ENCODE peak calls at places on chromosomes 7 and 10, in seven cellular contexts. One of them, this sample, is unnamed.

GRCh38 chr7:15647309-15647708 is 39.2 kb downstream of the MEOX2 start:
- DNase-seq in trophoblast cell: no peak
- DNase-seq in IMR-90: no peak
- DNase-seq in mesendoderm: no peak
- DNase-seq in mesenchymal stem cell: no peak
- DNase-seq in neuronal stem cell: no peak
- DNase-seq in H1: no peak
- DNase-seq in this sample: no peak

GRCh38 chr7:158238616-158239289 is 348.9 kb downstream of the PTPRN2 start:
- DNase-seq in neuronal stem cell: no peak
- DNase-seq in mesenchymal stem cell: no peak
- DNase-seq in trophoblast cell: no peak
- DNase-seq in IMR-90: no peak
- DNase-seq in mesendoderm: no peak
- DNase-seq in H1: no peak
- DNase-seq in this sample: no peak

GRCh38 chr7:51187941-51188340 is 128.7 kb downstream of the COBL start:
- DNase-seq in mesendoderm: peak; percentile 86
- DNase-seq in trophoblast cell: peak; percentile 21
- DNase-seq in mesenchymal stem cell: no peak
- DNase-seq in IMR-90: no peak
- DNase-seq in neuronal stem cell: peak; percentile 44
- DNase-seq in H1: peak; percentile 82
- DNase-seq in this sample: peak; percentile 88

GRCh38 chr10:110307805-110308204 is 3.1 kb upstream of the SMNDC1 start:
- DNase-seq in mesenchymal stem cell: no peak
- DNase-seq in neuronal stem cell: no peak
- DNase-seq in H1: no peak
- DNase-seq in IMR-90: no peak
- DNase-seq in mesendoderm: no peak
- DNase-seq in trophoblast cell: no peak
- DNase-seq in this sample: no peak

GRCh38 chr7:139471740-139472353 is 11.6 kb downstream of the KLRG2 start:
- DNase-seq in mesendoderm: peak; percentile 42
- DNase-seq in IMR-90: peak; percentile 57
- DNase-seq in H1: no peak
- DNase-seq in trophoblast cell: peak; percentile 84
- DNase-seq in neuronal stem cell: no peak
- DNase-seq in mesenchymal stem cell: peak; percentile 49
- DNase-seq in this sample: no peak

GRCh38 chr7:74344128-74344496 is 54.9 kb downstream of the CLIP2 start:
- DNase-seq in mesenchymal stem cell: peak; percentile 20
- DNase-seq in H1: no peak
- DNase-seq in trophoblast cell: no peak
- DNase-seq in IMR-90: peak; percentile 47
- DNase-seq in neuronal stem cell: no peak
- DNase-seq in mesendoderm: no peak
- DNase-seq in this sample: no peak

GRCh38 chr7:12583181-12583580 is 12.7 kb downstream of the SCIN start:
- DNase-seq in mesenchymal stem cell: no peak
- DNase-seq in trophoblast cell: peak; percentile 78
- DNase-seq in IMR-90: no peak
- DNase-seq in neuronal stem cell: no peak
- DNase-seq in H1: no peak
- DNase-seq in mesendoderm: no peak
- DNase-seq in this sample: no peak

GRCh38 chr10:95832216-95833037 is 75.3 kb upstream of the CC2D2B start:
- DNase-seq in trophoblast cell: no peak
- DNase-seq in IMR-90: no peak
- DNase-seq in neuronal stem cell: no peak
- DNase-seq in H1: no peak
- DNase-seq in mesendoderm: no peak
- DNase-seq in mesenchymal stem cell: no peak
- DNase-seq in this sample: no peak

DNA sequence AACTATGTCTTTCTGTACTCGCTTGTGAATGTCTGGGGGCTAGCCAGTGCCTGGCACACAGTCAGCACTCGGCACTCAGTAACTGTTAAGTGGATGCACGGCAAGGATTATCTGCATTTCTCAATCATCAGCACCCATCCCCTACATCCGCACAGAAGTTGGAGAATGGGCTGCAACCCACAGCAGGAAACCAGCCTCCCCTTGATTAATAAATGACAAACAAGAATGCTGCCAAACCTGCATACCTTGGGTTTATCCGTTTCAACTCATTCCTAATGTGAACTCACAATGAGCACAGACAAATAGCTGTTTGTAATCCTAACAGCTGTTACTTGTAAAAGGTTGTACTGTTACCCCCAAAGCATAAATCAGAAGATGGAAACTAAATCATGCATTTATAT is 28.9 kb downstream of the PPP1R3C start:
- DNase-seq in trophoblast cell: no peak
- DNase-seq in H1: no peak
- DNase-seq in neuronal stem cell: no peak
- DNase-seq in mesendoderm: no peak
- DNase-seq in IMR-90: no peak
- DNase-seq in mesenchymal stem cell: no peak
- DNase-seq in this sample: no peak
- H3K4me1 ChIP-seq in trophoblast cell: no peaks in the 10 kb centered on the region
- H3K4me1 ChIP-seq in H1: no peaks in the 10 kb centered on the region
- H3K4me1 ChIP-seq in neuronal stem cell: peaks cover 4% of the 10 kb centered on the region
- H3K4me1 ChIP-seq in mesendoderm: no peaks in the 10 kb centered on the region
- H3K4me1 ChIP-seq in IMR-90: peaks cover 22% of the 10 kb centered on the region
- H3K4me1 ChIP-seq in mesenchymal stem cell: peaks cover 8% of the 10 kb centered on the region
- H3K4me1 ChIP-seq in this sample: no peaks in the 10 kb centered on the region

GRCh38 chr7:26233902-26234511 is 32.5 kb downstream of the CBX3 start:
- DNase-seq in neuronal stem cell: no peak
- DNase-seq in H1: no peak
- DNase-seq in IMR-90: no peak
- DNase-seq in mesendoderm: no peak
- DNase-seq in trophoblast cell: no peak
- DNase-seq in mesenchymal stem cell: no peak
- DNase-seq in this sample: no peak
- H4K8ac ChIP-seq in neuronal stem cell: no peak overlapping the region
- H4K8ac ChIP-seq in H1: no peak overlapping the region
- H4K8ac ChIP-seq in IMR-90: no peak overlapping the region
- H4K8ac ChIP-seq in mesendoderm: no peak overlapping the region
- H4K8ac ChIP-seq in trophoblast cell: no peak overlapping the region
- H4K8ac ChIP-seq in mesenchymal stem cell: no peak overlapping the region
- H4K8ac ChIP-seq in this sample: no peak overlapping the region

GRCh38 chr7:94300176-94300835 is 94.4 kb upstream of the COL1A2 start:
- DNase-seq in mesenchymal stem cell: peak; percentile 13
- DNase-seq in H1: no peak
- DNase-seq in IMR-90: no peak
- DNase-seq in neuronal stem cell: no peak
- DNase-seq in trophoblast cell: peak; percentile 14
- DNase-seq in mesendoderm: no peak
- DNase-seq in this sample: no peak

GRCh38 chr7:94303736-94304135 is 91.0 kb upstream of the COL1A2 start:
- DNase-seq in mesendoderm: no peak
- DNase-seq in IMR-90: peak; percentile 84
- DNase-seq in mesenchymal stem cell: peak; percentile 88
- DNase-seq in neuronal stem cell: no peak
- DNase-seq in trophoblast cell: no peak
- DNase-seq in H1: no peak
- DNase-seq in this sample: no peak

GRCh38 chr7:94297397-94297838 is 97.3 kb upstream of the COL1A2 start:
- DNase-seq in IMR-90: peak; percentile 98
- DNase-seq in mesendoderm: no peak
- DNase-seq in trophoblast cell: peak; percentile 25
- DNase-seq in mesenchymal stem cell: peak; percentile 88
- DNase-seq in neuronal stem cell: no peak
- DNase-seq in H1: no peak
- DNase-seq in this sample: no peak

GRCh38 chr7:94298943-94299342 is 95.8 kb upstream of the COL1A2 start:
- DNase-seq in neuronal stem cell: no peak
- DNase-seq in H1: no peak
- DNase-seq in mesenchymal stem cell: peak; percentile 57
- DNase-seq in mesendoderm: no peak
- DNase-seq in trophoblast cell: peak; percentile 83
- DNase-seq in IMR-90: peak; percentile 83
- DNase-seq in this sample: no peak

GRCh38 chr7:94301024-94301588 is 93.6 kb upstream of the COL1A2 start:
- DNase-seq in H1: peak; percentile 57
- DNase-seq in mesenchymal stem cell: peak; percentile 98
- DNase-seq in mesendoderm: peak; percentile 98
- DNase-seq in neuronal stem cell: peak; percentile 57
- DNase-seq in trophoblast cell: peak; percentile 97
- DNase-seq in IMR-90: peak; percentile 98
- DNase-seq in this sample: peak; percentile 86
- H3K4me1 ChIP-seq in H1: peaks cover 4% of the 10 kb centered on the region
- H3K4me1 ChIP-seq in mesenchymal stem cell: peaks cover 11% of the 10 kb centered on the region
- H3K4me1 ChIP-seq in mesendoderm: peaks cover 5% of the 10 kb centered on the region
- H3K4me1 ChIP-seq in neuronal stem cell: peaks cover 12% of the 10 kb centered on the region
- H3K4me1 ChIP-seq in trophoblast cell: peaks cover 29% of the 10 kb centered on the region
- H3K4me1 ChIP-seq in IMR-90: peaks cover 26% of the 10 kb centered on the region
- H3K4me1 ChIP-seq in this sample: peaks cover 9% of the 10 kb centered on the region

GRCh38 chr7:140673063-140673769 is 471 bp downstream of the ADCK2 start:
- DNase-seq in H1: peak; percentile 82
- DNase-seq in trophoblast cell: peak; percentile 59
- DNase-seq in mesendoderm: peak; percentile 67
- DNase-seq in mesenchymal stem cell: no peak
- DNase-seq in neuronal stem cell: peak; percentile 24
- DNase-seq in IMR-90: no peak
- DNase-seq in this sample: peak; percentile 78
- H4K8ac ChIP-seq in H1: no peak overlapping the region
- H4K8ac ChIP-seq in trophoblast cell: peak overlapping the region; percentile 56
- H4K8ac ChIP-seq in mesendoderm: no peak overlapping the region
- H4K8ac ChIP-seq in mesenchymal stem cell: peak overlapping the region; percentile 24
- H4K8ac ChIP-seq in neuronal stem cell: no peak overlapping the region
- H4K8ac ChIP-seq in IMR-90: peak overlapping the region; percentile 50
- H4K8ac ChIP-seq in this sample: no peak overlapping the region

DNA sequence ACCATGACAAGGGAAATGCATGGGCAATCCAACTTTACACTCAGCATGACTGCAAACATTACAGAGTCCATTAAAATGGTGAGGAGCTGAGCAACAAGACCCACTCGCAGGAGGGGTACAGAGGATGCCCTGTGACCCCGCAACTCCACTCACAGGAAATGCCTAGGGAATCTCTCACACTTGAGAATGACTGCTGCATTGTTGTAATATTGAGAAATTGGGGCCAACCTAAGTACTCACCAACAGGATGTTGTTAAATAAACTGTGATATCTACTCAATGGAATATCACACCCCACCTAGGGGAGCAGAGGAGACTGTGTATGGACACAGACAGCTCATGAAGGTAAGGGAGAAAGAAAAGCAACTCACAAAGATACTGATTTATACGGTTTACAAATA is 53.4 kb upstream of the CAMK2B start:
- DNase-seq in trophoblast cell: no peak
- DNase-seq in H1: no peak
- DNase-seq in IMR-90: peak; percentile 92
- DNase-seq in mesenchymal stem cell: peak; percentile 89
- DNase-seq in mesendoderm: peak; percentile 19
- DNase-seq in neuronal stem cell: no peak
- DNase-seq in this sample: no peak
- H3K4me1 ChIP-seq in trophoblast cell: no peaks in the 10 kb centered on the region
- H3K4me1 ChIP-seq in H1: no peaks in the 10 kb centered on the region
- H3K4me1 ChIP-seq in IMR-90: peaks cover 46% of the 10 kb centered on the region
- H3K4me1 ChIP-seq in mesenchymal stem cell: peaks cover 52% of the 10 kb centered on the region
- H3K4me1 ChIP-seq in mesendoderm: no peaks in the 10 kb centered on the region
- H3K4me1 ChIP-seq in neuronal stem cell: no peaks in the 10 kb centered on the region
- H3K4me1 ChIP-seq in this sample: peaks cover 2% of the 10 kb centered on the region

This sample was measured in H9.